ENCODE peak calls at places on chromosomes 5 and 9, in eight cellular contexts. One of them, this sample, is unnamed. For H3K36me3, the result is how much of the 10 kb centered on the place peaks cover.

GRCh38 chr9:32414856-32415255 is 30.4 kb downstream of the ACO1 start:
- DNase-seq in stomach: no peak
- DNase-seq in vagina: no peak
- DNase-seq in mesendoderm: no peak
- DNase-seq in HCT116: no peak
- DNase-seq in thyroid gland: peak
- DNase-seq in Peyer's patch: no peak
- DNase-seq in naive thymus-derived CD4-positive, alpha-beta T cell: no peak
- DNase-seq in this sample: no peak

GRCh38 chr9:122463828-122464632 is 13.7 kb downstream of the OR1J1 start:
- DNase-seq in stomach: no peak
- DNase-seq in vagina: no peak
- DNase-seq in mesendoderm: peak
- DNase-seq in HCT116: peak
- DNase-seq in thyroid gland: no peak
- DNase-seq in Peyer's patch: no peak
- DNase-seq in naive thymus-derived CD4-positive, alpha-beta T cell: no peak
- DNase-seq in this sample: no peak

GRCh38 chr5:168647083-168647482 is 67.9 kb upstream of the PANK3 start:
- DNase-seq in stomach: no peak
- DNase-seq in vagina: no peak
- DNase-seq in mesendoderm: peak
- DNase-seq in HCT116: no peak
- DNase-seq in thyroid gland: no peak
- DNase-seq in Peyer's patch: peak
- DNase-seq in naive thymus-derived CD4-positive, alpha-beta T cell: no peak
- DNase-seq in this sample: no peak

GRCh38 chr9:82679488-82679887 is 383.5 kb downstream of the RASEF start:
- DNase-seq in stomach: no peak
- DNase-seq in vagina: no peak
- DNase-seq in mesendoderm: peak
- DNase-seq in HCT116: no peak
- DNase-seq in thyroid gland: no peak
- DNase-seq in Peyer's patch: no peak
- DNase-seq in naive thymus-derived CD4-positive, alpha-beta T cell: no peak
- DNase-seq in this sample: no peak

GRCh38 chr5:6003040-6003825 is 375.1 kb downstream of the MED10 start:
- DNase-seq in stomach: no peak
- DNase-seq in vagina: no peak
- DNase-seq in mesendoderm: no peak
- DNase-seq in HCT116: no peak
- DNase-seq in thyroid gland: no peak
- DNase-seq in Peyer's patch: no peak
- DNase-seq in naive thymus-derived CD4-positive, alpha-beta T cell: no peak
- DNase-seq in this sample: no peak

GRCh38 chr5:54655761-54656160 is 138.2 kb downstream of the SNX18 start:
- DNase-seq in stomach: no peak
- DNase-seq in vagina: no peak
- DNase-seq in mesendoderm: no peak
- DNase-seq in HCT116: no peak
- DNase-seq in thyroid gland: no peak
- DNase-seq in Peyer's patch: no peak
- DNase-seq in naive thymus-derived CD4-positive, alpha-beta T cell: no peak
- DNase-seq in this sample: no peak

GRCh38 chr5:132526290-132526973 is 16.9 kb downstream of the IL5 start:
- DNase-seq in stomach: peak
- DNase-seq in vagina: no peak
- DNase-seq in mesendoderm: peak
- DNase-seq in HCT116: peak
- DNase-seq in thyroid gland: peak
- DNase-seq in Peyer's patch: peak
- DNase-seq in naive thymus-derived CD4-positive, alpha-beta T cell: peak
- DNase-seq in this sample: no peak

GRCh38 chr9:97900738-97901565 is 21.3 kb downstream of the TRMO start:
- DNase-seq in stomach: no peak
- DNase-seq in vagina: no peak
- DNase-seq in mesendoderm: peak
- DNase-seq in HCT116: peak
- DNase-seq in thyroid gland: peak
- DNase-seq in Peyer's patch: peak
- DNase-seq in naive thymus-derived CD4-positive, alpha-beta T cell: peak
- DNase-seq in this sample: no peak

GRCh38 chr9:131578778-131579504 is 33.6 kb downstream of the PRRT1B start:
- DNase-seq in stomach: no peak
- DNase-seq in vagina: no peak
- DNase-seq in mesendoderm: no peak
- DNase-seq in HCT116: no peak
- DNase-seq in thyroid gland: peak
- DNase-seq in Peyer's patch: peak
- DNase-seq in naive thymus-derived CD4-positive, alpha-beta T cell: peak
- DNase-seq in this sample: no peak

GRCh38 chr5:145917288-145917687 is 19.1 kb upstream of the SH3RF2 start:
- DNase-seq in stomach: no peak
- DNase-seq in vagina: peak
- DNase-seq in mesendoderm: no peak
- DNase-seq in HCT116: no peak
- DNase-seq in thyroid gland: no peak
- DNase-seq in Peyer's patch: no peak
- DNase-seq in naive thymus-derived CD4-positive, alpha-beta T cell: no peak
- DNase-seq in this sample: no peak

GRCh38 chr5:63687854-63688253 is 274.4 kb downstream of the HTR1A start:
- DNase-seq in stomach: no peak
- DNase-seq in vagina: no peak
- DNase-seq in mesendoderm: no peak
- DNase-seq in HCT116: no peak
- DNase-seq in thyroid gland: no peak
- DNase-seq in Peyer's patch: no peak
- DNase-seq in naive thymus-derived CD4-positive, alpha-beta T cell: no peak
- DNase-seq in this sample: no peak

GRCh38 chr5:485943-486491 is 38.2 kb downstream of the SLC9A3 start:
- DNase-seq in stomach: no peak
- DNase-seq in vagina: no peak
- DNase-seq in mesendoderm: no peak
- DNase-seq in HCT116: no peak
- DNase-seq in thyroid gland: no peak
- DNase-seq in Peyer's patch: no peak
- DNase-seq in naive thymus-derived CD4-positive, alpha-beta T cell: no peak
- DNase-seq in this sample: no peak

GRCh38 chr5:102048940-102049339 is 247.1 kb downstream of the SLCO4C1 start:
- DNase-seq in stomach: no peak
- DNase-seq in vagina: no peak
- DNase-seq in mesendoderm: peak
- DNase-seq in HCT116: peak
- DNase-seq in thyroid gland: no peak
- DNase-seq in Peyer's patch: no peak
- DNase-seq in naive thymus-derived CD4-positive, alpha-beta T cell: no peak
- DNase-seq in this sample: no peak

GRCh38 chr5:52844885-52845284 is 57.2 kb downstream of the ITGA1 start:
- DNase-seq in stomach: no peak
- DNase-seq in vagina: no peak
- DNase-seq in mesendoderm: no peak
- DNase-seq in HCT116: no peak
- DNase-seq in thyroid gland: no peak
- DNase-seq in Peyer's patch: no peak
- DNase-seq in naive thymus-derived CD4-positive, alpha-beta T cell: peak
- DNase-seq in this sample: no peak

GRCh38 chr9:136443687-136444086 is 4.0 kb upstream of the INPP5E start:
- DNase-seq in stomach: no peak
- DNase-seq in vagina: no peak
- DNase-seq in mesendoderm: no peak
- DNase-seq in HCT116: no peak
- DNase-seq in thyroid gland: no peak
- DNase-seq in Peyer's patch: no peak
- DNase-seq in naive thymus-derived CD4-positive, alpha-beta T cell: no peak
- DNase-seq in this sample: no peak

GRCh38 chr9:136442330-136442729 is 2.7 kb upstream of the INPP5E start:
- DNase-seq in stomach: no peak
- DNase-seq in vagina: no peak
- DNase-seq in mesendoderm: no peak
- DNase-seq in HCT116: no peak
- DNase-seq in thyroid gland: no peak
- DNase-seq in Peyer's patch: no peak
- DNase-seq in naive thymus-derived CD4-positive, alpha-beta T cell: no peak
- DNase-seq in this sample: no peak

GRCh38 chr9:136443087-136443486 is 3.4 kb upstream of the INPP5E start:
- DNase-seq in stomach: no peak
- DNase-seq in vagina: no peak
- DNase-seq in mesendoderm: no peak
- DNase-seq in HCT116: no peak
- DNase-seq in thyroid gland: no peak
- DNase-seq in Peyer's patch: no peak
- DNase-seq in naive thymus-derived CD4-positive, alpha-beta T cell: no peak
- DNase-seq in this sample: no peak

GRCh38 chr9:136445799-136446198 is 6.2 kb upstream of the INPP5E start:
- DNase-seq in stomach: no peak
- DNase-seq in vagina: no peak
- DNase-seq in mesendoderm: no peak
- DNase-seq in HCT116: no peak
- DNase-seq in thyroid gland: no peak
- DNase-seq in Peyer's patch: no peak
- DNase-seq in naive thymus-derived CD4-positive, alpha-beta T cell: no peak
- DNase-seq in this sample: no peak

DNA sequence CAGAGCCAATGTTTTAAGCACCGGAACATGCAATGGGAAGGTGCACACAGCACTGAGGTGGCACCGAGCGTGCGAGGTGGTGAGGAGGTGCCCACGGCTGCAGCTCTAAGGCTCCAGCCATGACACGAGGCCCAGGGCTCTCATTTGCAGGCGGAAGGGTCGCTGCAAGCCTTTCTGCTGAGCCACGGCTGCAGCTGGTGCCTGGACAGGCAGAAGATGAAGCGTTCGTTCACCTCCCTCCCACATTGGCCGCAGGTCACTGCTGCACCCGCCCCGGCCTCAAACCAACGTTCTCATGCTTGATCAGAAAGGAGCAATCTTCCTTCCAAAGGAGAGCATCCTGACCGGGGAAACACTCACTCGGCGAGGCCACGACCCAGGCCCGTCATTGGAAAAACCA is 4.5 kb upstream of the INPP5E start:
- DNase-seq in stomach: no peak
- DNase-seq in vagina: no peak
- DNase-seq in mesendoderm: no peak
- DNase-seq in HCT116: no peak
- DNase-seq in thyroid gland: no peak
- DNase-seq in Peyer's patch: no peak
- DNase-seq in naive thymus-derived CD4-positive, alpha-beta T cell: no peak
- DNase-seq in this sample: no peak
- H3K36me3 ChIP-seq in stomach: half or more
- H3K36me3 ChIP-seq in vagina: under half
- H3K36me3 ChIP-seq in mesendoderm: under half
- H3K36me3 ChIP-seq in HCT116: under half
- H3K36me3 ChIP-seq in thyroid gland: half or more
- H3K36me3 ChIP-seq in Peyer's patch: under half
- H3K36me3 ChIP-seq in naive thymus-derived CD4-positive, alpha-beta T cell: under half
- H3K36me3 ChIP-seq in this sample: under half

GRCh38 chr5:179880066-179880650 is 21.5 kb upstream of the MRNIP start:
- DNase-seq in stomach: no peak
- DNase-seq in vagina: no peak
- DNase-seq in mesendoderm: no peak
- DNase-seq in HCT116: no peak
- DNase-seq in thyroid gland: no peak
- DNase-seq in Peyer's patch: no peak
- DNase-seq in naive thymus-derived CD4-positive, alpha-beta T cell: no peak
- DNase-seq in this sample: no peak
- H3K36me3 ChIP-seq in stomach: half or more
- H3K36me3 ChIP-seq in vagina: under half
- H3K36me3 ChIP-seq in mesendoderm: under half
- H3K36me3 ChIP-seq in HCT116: under half
- H3K36me3 ChIP-seq in thyroid gland: under half
- H3K36me3 ChIP-seq in Peyer's patch: under half
- H3K36me3 ChIP-seq in naive thymus-derived CD4-positive, alpha-beta T cell: under half
- H3K36me3 ChIP-seq in this sample: under half

GRCh38 chr5:25515525-25515924 is 870.7 kb upstream of the CDH10 start:
- DNase-seq in stomach: no peak
- DNase-seq in vagina: no peak
- DNase-seq in mesendoderm: peak
- DNase-seq in HCT116: no peak
- DNase-seq in thyroid gland: no peak
- DNase-seq in Peyer's patch: no peak
- DNase-seq in naive thymus-derived CD4-positive, alpha-beta T cell: no peak
- DNase-seq in this sample: no peak

GRCh38 chr5:25516136-25516535 is 871.4 kb upstream of the CDH10 start:
- DNase-seq in stomach: no peak
- DNase-seq in vagina: no peak
- DNase-seq in mesendoderm: no peak
- DNase-seq in HCT116: no peak
- DNase-seq in thyroid gland: no peak
- DNase-seq in Peyer's patch: no peak
- DNase-seq in naive thymus-derived CD4-positive, alpha-beta T cell: no peak
- DNase-seq in this sample: no peak
- H3K36me3 ChIP-seq in stomach: under half
- H3K36me3 ChIP-seq in vagina: under half
- H3K36me3 ChIP-seq in mesendoderm: under half
- H3K36me3 ChIP-seq in HCT116: under half
- H3K36me3 ChIP-seq in thyroid gland: under half
- H3K36me3 ChIP-seq in Peyer's patch: under half
- H3K36me3 ChIP-seq in naive thymus-derived CD4-positive, alpha-beta T cell: under half
- H3K36me3 ChIP-seq in this sample: under half

GRCh38 chr9:36221667-36222066 is 30.9 kb downstream of the CLTA start:
- DNase-seq in stomach: no peak
- DNase-seq in vagina: no peak
- DNase-seq in mesendoderm: no peak
- DNase-seq in HCT116: no peak
- DNase-seq in thyroid gland: no peak
- DNase-seq in Peyer's patch: no peak
- DNase-seq in naive thymus-derived CD4-positive, alpha-beta T cell: no peak
- DNase-seq in this sample: no peak

GRCh38 chr9:36218411-36218901 is 27.7 kb downstream of the CLTA start:
- DNase-seq in stomach: no peak
- DNase-seq in vagina: no peak
- DNase-seq in mesendoderm: no peak
- DNase-seq in HCT116: no peak
- DNase-seq in thyroid gland: no peak
- DNase-seq in Peyer's patch: no peak
- DNase-seq in naive thymus-derived CD4-positive, alpha-beta T cell: no peak
- DNase-seq in this sample: no peak

GRCh38 chr9:36218011-36218410 is 27.3 kb downstream of the CLTA start:
- DNase-seq in stomach: no peak
- DNase-seq in vagina: no peak
- DNase-seq in mesendoderm: no peak
- DNase-seq in HCT116: no peak
- DNase-seq in thyroid gland: no peak
- DNase-seq in Peyer's patch: no peak
- DNase-seq in naive thymus-derived CD4-positive, alpha-beta T cell: no peak
- DNase-seq in this sample: no peak

GRCh38 chr9:36217256-36217968 is 26.7 kb downstream of the CLTA start:
- DNase-seq in stomach: no peak
- DNase-seq in vagina: no peak
- DNase-seq in mesendoderm: no peak
- DNase-seq in HCT116: no peak
- DNase-seq in thyroid gland: peak
- DNase-seq in Peyer's patch: no peak
- DNase-seq in naive thymus-derived CD4-positive, alpha-beta T cell: no peak
- DNase-seq in this sample: no peak

DNA sequence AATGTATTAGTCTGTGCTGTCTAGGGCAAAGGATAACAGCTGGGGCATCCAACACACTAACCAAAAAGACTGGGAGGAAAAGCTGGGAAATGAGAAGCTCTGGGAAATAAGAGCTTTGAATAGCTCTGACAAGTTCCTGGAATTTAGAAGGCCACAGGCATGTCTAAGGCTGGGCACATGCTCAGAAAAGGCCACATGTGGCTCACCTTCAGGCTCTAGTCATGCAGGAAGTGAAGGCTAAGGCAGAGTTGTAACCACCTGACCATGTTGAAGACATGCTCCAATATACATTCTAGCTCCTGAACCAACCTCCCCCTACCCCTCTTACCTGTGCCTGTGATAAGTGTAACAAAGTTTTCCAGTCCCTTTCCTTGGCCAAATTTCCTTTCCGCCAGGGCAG is 31.7 kb downstream of the CLTA start:
- DNase-seq in stomach: no peak
- DNase-seq in vagina: no peak
- DNase-seq in mesendoderm: no peak
- DNase-seq in HCT116: no peak
- DNase-seq in thyroid gland: no peak
- DNase-seq in Peyer's patch: no peak
- DNase-seq in naive thymus-derived CD4-positive, alpha-beta T cell: no peak
- DNase-seq in this sample: no peak
- H3K36me3 ChIP-seq in stomach: under half
- H3K36me3 ChIP-seq in vagina: under half
- H3K36me3 ChIP-seq in mesendoderm: under half
- H3K36me3 ChIP-seq in HCT116: under half
- H3K36me3 ChIP-seq in thyroid gland: half or more
- H3K36me3 ChIP-seq in Peyer's patch: under half
- H3K36me3 ChIP-seq in naive thymus-derived CD4-positive, alpha-beta T cell: under half
- H3K36me3 ChIP-seq in this sample: under half